ENCODE peak calls at places on chromosomes 1 and 21, in eight cellular contexts. One of them, this sample, is unnamed.

GRCh38 chr21:44926364-44927101 is 5.8 kb upstream of the ITGB2 start:
- DNase-seq in colonic mucosa: no peak
- DNase-seq in RWPE1: no peak
- DNase-seq in fibroblast of mammary gland: peak
- DNase-seq in HFF-Myc: no peak
- DNase-seq in lower leg skin: no peak
- DNase-seq in fibroblast of pulmonary artery: no peak
- DNase-seq in H1: no peak
- DNase-seq in this sample: no peak

GRCh38 chr1:44233593-44233992 is 20.3 kb downstream of the DMAP1 start:
- DNase-seq in colonic mucosa: no peak
- DNase-seq in RWPE1: no peak
- DNase-seq in fibroblast of mammary gland: no peak
- DNase-seq in HFF-Myc: no peak
- DNase-seq in lower leg skin: no peak
- DNase-seq in fibroblast of pulmonary artery: no peak
- DNase-seq in H1: no peak
- DNase-seq in this sample: no peak

GRCh38 chr1:32014199-32014936 is 700 bp downstream of the KHDRBS1 start:
- DNase-seq in colonic mucosa: peak
- DNase-seq in RWPE1: peak
- DNase-seq in fibroblast of mammary gland: peak
- DNase-seq in HFF-Myc: no peak
- DNase-seq in lower leg skin: peak
- DNase-seq in fibroblast of pulmonary artery: peak
- DNase-seq in H1: no peak
- DNase-seq in this sample: peak

GRCh38 chr1:8137406-8138244 is 111.5 kb upstream of the ERRFI1 start:
- DNase-seq in colonic mucosa: no peak
- DNase-seq in RWPE1: peak
- DNase-seq in fibroblast of mammary gland: peak
- DNase-seq in HFF-Myc: peak
- DNase-seq in lower leg skin: peak
- DNase-seq in fibroblast of pulmonary artery: peak
- DNase-seq in H1: no peak
- DNase-seq in this sample: peak

GRCh38 chr1:6805004-6805416 is 19.8 kb downstream of the CAMTA1 start:
- DNase-seq in colonic mucosa: no peak
- DNase-seq in RWPE1: no peak
- DNase-seq in fibroblast of mammary gland: no peak
- DNase-seq in HFF-Myc: no peak
- DNase-seq in lower leg skin: no peak
- DNase-seq in fibroblast of pulmonary artery: peak
- DNase-seq in H1: no peak
- DNase-seq in this sample: no peak

GRCh38 chr1:5770981-5771765 is 221.1 kb downstream of the NPHP4 start:
- DNase-seq in colonic mucosa: no peak
- DNase-seq in RWPE1: no peak
- DNase-seq in fibroblast of mammary gland: no peak
- DNase-seq in HFF-Myc: no peak
- DNase-seq in lower leg skin: no peak
- DNase-seq in fibroblast of pulmonary artery: peak
- DNase-seq in H1: no peak
- DNase-seq in this sample: no peak

GRCh38 chr1:94109478-94109877 is 11.5 kb downstream of the ABCA4 start:
- DNase-seq in colonic mucosa: no peak
- DNase-seq in RWPE1: no peak
- DNase-seq in fibroblast of mammary gland: no peak
- DNase-seq in HFF-Myc: no peak
- DNase-seq in lower leg skin: no peak
- DNase-seq in fibroblast of pulmonary artery: no peak
- DNase-seq in H1: no peak
- DNase-seq in this sample: no peak

GRCh38 chr1:182699673-182700350 is 15.4 kb upstream of the RGS8 start:
- DNase-seq in colonic mucosa: no peak
- DNase-seq in RWPE1: no peak
- DNase-seq in fibroblast of mammary gland: no peak
- DNase-seq in HFF-Myc: no peak
- DNase-seq in lower leg skin: no peak
- DNase-seq in fibroblast of pulmonary artery: no peak
- DNase-seq in H1: peak
- DNase-seq in this sample: no peak

GRCh38 chr1:45785583-45785982 is 17.8 kb upstream of the MAST2 start:
- DNase-seq in colonic mucosa: no peak
- DNase-seq in RWPE1: no peak
- DNase-seq in fibroblast of mammary gland: no peak
- DNase-seq in HFF-Myc: no peak
- DNase-seq in lower leg skin: no peak
- DNase-seq in fibroblast of pulmonary artery: no peak
- DNase-seq in H1: no peak
- DNase-seq in this sample: no peak

GRCh38 chr1:69513621-69514020 is 54.1 kb upstream of the LRRC7 start:
- DNase-seq in colonic mucosa: no peak
- DNase-seq in RWPE1: peak
- DNase-seq in fibroblast of mammary gland: peak
- DNase-seq in HFF-Myc: no peak
- DNase-seq in lower leg skin: no peak
- DNase-seq in fibroblast of pulmonary artery: peak
- DNase-seq in H1: no peak
- DNase-seq in this sample: no peak

GRCh38 chr1:24724345-24725208 is 20.7 kb upstream of the CLIC4 start:
- DNase-seq in colonic mucosa: no peak
- DNase-seq in RWPE1: no peak
- DNase-seq in fibroblast of mammary gland: peak
- DNase-seq in HFF-Myc: no peak
- DNase-seq in lower leg skin: no peak
- DNase-seq in fibroblast of pulmonary artery: peak
- DNase-seq in H1: no peak
- DNase-seq in this sample: no peak

GRCh38 chr1:61406467-61406866 is 318.5 kb downstream of the TM2D1 start:
- DNase-seq in colonic mucosa: no peak
- DNase-seq in RWPE1: no peak
- DNase-seq in fibroblast of mammary gland: no peak
- DNase-seq in HFF-Myc: no peak
- DNase-seq in lower leg skin: no peak
- DNase-seq in fibroblast of pulmonary artery: no peak
- DNase-seq in H1: no peak
- DNase-seq in this sample: no peak

GRCh38 chr1:231625975-231626534 is 535 bp upstream of the DISC1 start:
- DNase-seq in colonic mucosa: peak
- DNase-seq in RWPE1: no peak
- DNase-seq in fibroblast of mammary gland: no peak
- DNase-seq in HFF-Myc: no peak
- DNase-seq in lower leg skin: no peak
- DNase-seq in fibroblast of pulmonary artery: no peak
- DNase-seq in H1: no peak
- DNase-seq in this sample: no peak

GRCh38 chr21:45724345-45724961 is 80.9 kb downstream of the PCBP3 start:
- DNase-seq in colonic mucosa: no peak
- DNase-seq in RWPE1: no peak
- DNase-seq in fibroblast of mammary gland: no peak
- DNase-seq in HFF-Myc: no peak
- DNase-seq in lower leg skin: no peak
- DNase-seq in fibroblast of pulmonary artery: no peak
- DNase-seq in H1: no peak
- DNase-seq in this sample: no peak

GRCh38 chr1:93805027-93805426 is 74.0 kb downstream of the DNTTIP2 start:
- DNase-seq in colonic mucosa: no peak
- DNase-seq in RWPE1: no peak
- DNase-seq in fibroblast of mammary gland: peak
- DNase-seq in HFF-Myc: no peak
- DNase-seq in lower leg skin: no peak
- DNase-seq in fibroblast of pulmonary artery: no peak
- DNase-seq in H1: no peak
- DNase-seq in this sample: no peak

GRCh38 chr21:35779690-35780570 is 280.4 kb downstream of the SETD4 start:
- DNase-seq in colonic mucosa: no peak
- DNase-seq in RWPE1: peak
- DNase-seq in fibroblast of mammary gland: peak
- DNase-seq in HFF-Myc: peak
- DNase-seq in lower leg skin: no peak
- DNase-seq in fibroblast of pulmonary artery: peak
- DNase-seq in H1: no peak
- DNase-seq in this sample: peak

GRCh38 chr1:116628448-116628847 is 39.1 kb downstream of the IGSF3 start:
- DNase-seq in colonic mucosa: no peak
- DNase-seq in RWPE1: no peak
- DNase-seq in fibroblast of mammary gland: no peak
- DNase-seq in HFF-Myc: no peak
- DNase-seq in lower leg skin: no peak
- DNase-seq in fibroblast of pulmonary artery: no peak
- DNase-seq in H1: no peak
- DNase-seq in this sample: no peak

GRCh38 chr1:224900062-224900461 is 29.4 kb upstream of the DNAH14 start:
- DNase-seq in colonic mucosa: no peak
- DNase-seq in RWPE1: no peak
- DNase-seq in fibroblast of mammary gland: no peak
- DNase-seq in HFF-Myc: no peak
- DNase-seq in lower leg skin: no peak
- DNase-seq in fibroblast of pulmonary artery: no peak
- DNase-seq in H1: no peak
- DNase-seq in this sample: no peak

GRCh38 chr1:224897501-224897900 is 32.0 kb upstream of the DNAH14 start:
- DNase-seq in colonic mucosa: no peak
- DNase-seq in RWPE1: no peak
- DNase-seq in fibroblast of mammary gland: no peak
- DNase-seq in HFF-Myc: no peak
- DNase-seq in lower leg skin: no peak
- DNase-seq in fibroblast of pulmonary artery: no peak
- DNase-seq in H1: no peak
- DNase-seq in this sample: no peak

GRCh38 chr1:224898937-224899336 is 30.5 kb upstream of the DNAH14 start:
- DNase-seq in colonic mucosa: no peak
- DNase-seq in RWPE1: no peak
- DNase-seq in fibroblast of mammary gland: no peak
- DNase-seq in HFF-Myc: no peak
- DNase-seq in lower leg skin: no peak
- DNase-seq in fibroblast of pulmonary artery: no peak
- DNase-seq in H1: no peak
- DNase-seq in this sample: no peak

GRCh38 chr1:224896130-224896781 is 33.2 kb upstream of the DNAH14 start:
- DNase-seq in colonic mucosa: no peak
- DNase-seq in RWPE1: no peak
- DNase-seq in fibroblast of mammary gland: no peak
- DNase-seq in HFF-Myc: no peak
- DNase-seq in lower leg skin: no peak
- DNase-seq in fibroblast of pulmonary artery: no peak
- DNase-seq in H1: no peak
- DNase-seq in this sample: no peak

GRCh38 chr1:224897928-224898327 is 31.5 kb upstream of the DNAH14 start:
- DNase-seq in colonic mucosa: no peak
- DNase-seq in RWPE1: no peak
- DNase-seq in fibroblast of mammary gland: no peak
- DNase-seq in HFF-Myc: no peak
- DNase-seq in lower leg skin: no peak
- DNase-seq in fibroblast of pulmonary artery: no peak
- DNase-seq in H1: no peak
- DNase-seq in this sample: no peak
- TF ChIP-seq CTCF in colonic mucosa: no peak
- TF ChIP-seq CTCF in RWPE1: no peak
- TF ChIP-seq CTCF in fibroblast of mammary gland: no peak
- TF ChIP-seq CTCF in HFF-Myc: no peak
- TF ChIP-seq CTCF in lower leg skin: no peak
- TF ChIP-seq CTCF in fibroblast of pulmonary artery: no peak
- TF ChIP-seq CTCF in H1: no peak
- TF ChIP-seq CTCF in this sample: no peak

GRCh38 chr1:160163612-160164011 is 12.2 kb downstream of the ATP1A4 start:
- DNase-seq in colonic mucosa: no peak
- DNase-seq in RWPE1: no peak
- DNase-seq in fibroblast of mammary gland: no peak
- DNase-seq in HFF-Myc: no peak
- DNase-seq in lower leg skin: no peak
- DNase-seq in fibroblast of pulmonary artery: no peak
- DNase-seq in H1: no peak
- DNase-seq in this sample: no peak
- TF ChIP-seq CTCF in colonic mucosa: no peak
- TF ChIP-seq CTCF in RWPE1: no peak
- TF ChIP-seq CTCF in fibroblast of mammary gland: peak
- TF ChIP-seq CTCF in HFF-Myc: no peak
- TF ChIP-seq CTCF in lower leg skin: no peak
- TF ChIP-seq CTCF in fibroblast of pulmonary artery: no peak
- TF ChIP-seq CTCF in H1: peak
- TF ChIP-seq CTCF in this sample: peak

GRCh38 chr21:40128891-40129290 is 261.7 kb downstream of the PCP4 start:
- DNase-seq in colonic mucosa: no peak
- DNase-seq in RWPE1: no peak
- DNase-seq in fibroblast of mammary gland: no peak
- DNase-seq in HFF-Myc: no peak
- DNase-seq in lower leg skin: no peak
- DNase-seq in fibroblast of pulmonary artery: no peak
- DNase-seq in H1: no peak
- DNase-seq in this sample: no peak
- TF ChIP-seq CTCF in colonic mucosa: no peak
- TF ChIP-seq CTCF in RWPE1: no peak
- TF ChIP-seq CTCF in fibroblast of mammary gland: no peak
- TF ChIP-seq CTCF in HFF-Myc: no peak
- TF ChIP-seq CTCF in lower leg skin: no peak
- TF ChIP-seq CTCF in fibroblast of pulmonary artery: no peak
- TF ChIP-seq CTCF in H1: no peak
- TF ChIP-seq CTCF in this sample: no peak

GRCh38 chr1:58782308-58783089 is 1.3 kb downstream of the JUN start:
- DNase-seq in colonic mucosa: peak
- DNase-seq in RWPE1: no peak
- DNase-seq in fibroblast of mammary gland: no peak
- DNase-seq in HFF-Myc: no peak
- DNase-seq in lower leg skin: peak
- DNase-seq in fibroblast of pulmonary artery: peak
- DNase-seq in H1: no peak
- DNase-seq in this sample: no peak
- TF ChIP-seq CTCF in colonic mucosa: no peak
- TF ChIP-seq CTCF in RWPE1: peak
- TF ChIP-seq CTCF in fibroblast of mammary gland: no peak
- TF ChIP-seq CTCF in HFF-Myc: no peak
- TF ChIP-seq CTCF in lower leg skin: no peak
- TF ChIP-seq CTCF in fibroblast of pulmonary artery: no peak
- TF ChIP-seq CTCF in H1: no peak
- TF ChIP-seq CTCF in this sample: no peak